ENCODE peak calls at places on chromosomes 1 and 21, in ten cellular contexts. One of them, this sample, is unnamed.

GRCh38 chr1:22786719-22787489 is 76.3 kb downstream of the EPHB2 start:
- DNase-seq in NCI-H2081: no peak
- DNase-seq in SK-MEL-5: no peak
- DNase-seq in GM03348: no peak
- DNase-seq in omental fat pad: no peak
- DNase-seq in SJCRH30: no peak
- DNase-seq in epithelial cell of esophagus: no peak
- DNase-seq in AG09319: no peak
- DNase-seq in T-helper 1 cell: no peak
- DNase-seq in tibial nerve: no peak
- DNase-seq in this sample: no peak

GRCh38 chr1:54402896-54403295 is 3.3 kb downstream of the SSBP3 start:
- DNase-seq in NCI-H2081: no peak
- DNase-seq in SK-MEL-5: no peak
- DNase-seq in GM03348: no peak
- DNase-seq in SJCRH30: no peak
- DNase-seq in omental fat pad: no peak
- DNase-seq in tibial nerve: no peak
- DNase-seq in T-helper 1 cell: no peak
- DNase-seq in epithelial cell of esophagus: peak; percentile 63
- DNase-seq in AG09319: no peak
- DNase-seq in this sample: no peak

GRCh38 chr1:94799201-94799600 is 21.0 kb upstream of the SLC44A3 start:
- DNase-seq in NCI-H2081: no peak
- DNase-seq in tibial nerve: no peak
- DNase-seq in T-helper 1 cell: no peak
- DNase-seq in AG09319: no peak
- DNase-seq in SK-MEL-5: peak; percentile 82
- DNase-seq in omental fat pad: no peak
- DNase-seq in GM03348: no peak
- DNase-seq in epithelial cell of esophagus: peak; percentile 39
- DNase-seq in SJCRH30: no peak
- DNase-seq in this sample: no peak

GRCh38 chr21:42861311-42862122 is 17.8 kb downstream of the WDR4 start:
- DNase-seq in T-helper 1 cell: no peak
- DNase-seq in SJCRH30: no peak
- DNase-seq in SK-MEL-5: no peak
- DNase-seq in omental fat pad: no peak
- DNase-seq in GM03348: no peak
- DNase-seq in NCI-H2081: peak; percentile 72
- DNase-seq in AG09319: no peak
- DNase-seq in epithelial cell of esophagus: no peak
- DNase-seq in tibial nerve: no peak
- DNase-seq in this sample: no peak

GRCh38 chr1:67339623-67340343 is 32.1 kb downstream of the IL12RB2 start:
- DNase-seq in SJCRH30: peak; percentile 12
- DNase-seq in AG09319: peak; percentile 25
- DNase-seq in omental fat pad: no peak
- DNase-seq in GM03348: peak; percentile 67
- DNase-seq in NCI-H2081: no peak
- DNase-seq in SK-MEL-5: peak; percentile 50
- DNase-seq in T-helper 1 cell: no peak
- DNase-seq in epithelial cell of esophagus: peak; percentile 89
- DNase-seq in tibial nerve: no peak
- DNase-seq in this sample: no peak

GRCh38 chr1:27000092-27000816 is 6.8 kb downstream of the TRNP1 start:
- DNase-seq in NCI-H2081: no peak
- DNase-seq in SJCRH30: no peak
- DNase-seq in omental fat pad: no peak
- DNase-seq in T-helper 1 cell: no peak
- DNase-seq in epithelial cell of esophagus: no peak
- DNase-seq in tibial nerve: no peak
- DNase-seq in AG09319: no peak
- DNase-seq in GM03348: no peak
- DNase-seq in SK-MEL-5: no peak
- DNase-seq in this sample: no peak

GRCh38 chr1:227330709-227331108 is 12.4 kb upstream of the CDC42BPA start:
- DNase-seq in T-helper 1 cell: no peak
- DNase-seq in GM03348: no peak
- DNase-seq in omental fat pad: no peak
- DNase-seq in SK-MEL-5: no peak
- DNase-seq in NCI-H2081: no peak
- DNase-seq in AG09319: no peak
- DNase-seq in tibial nerve: no peak
- DNase-seq in SJCRH30: no peak
- DNase-seq in epithelial cell of esophagus: no peak
- DNase-seq in this sample: no peak

GRCh38 chr1:175873290-175873689 is 129.9 kb upstream of the TNR start:
- DNase-seq in T-helper 1 cell: no peak
- DNase-seq in omental fat pad: no peak
- DNase-seq in tibial nerve: no peak
- DNase-seq in SJCRH30: no peak
- DNase-seq in AG09319: no peak
- DNase-seq in NCI-H2081: no peak
- DNase-seq in GM03348: no peak
- DNase-seq in epithelial cell of esophagus: no peak
- DNase-seq in SK-MEL-5: no peak
- DNase-seq in this sample: no peak

GRCh38 chr1:16011936-16012589 is 5.8 kb downstream of the HSPB7 start:
- DNase-seq in epithelial cell of esophagus: no peak
- DNase-seq in tibial nerve: no peak
- DNase-seq in GM03348: no peak
- DNase-seq in NCI-H2081: no peak
- DNase-seq in SJCRH30: no peak
- DNase-seq in AG09319: no peak
- DNase-seq in T-helper 1 cell: no peak
- DNase-seq in omental fat pad: no peak
- DNase-seq in SK-MEL-5: no peak
- DNase-seq in this sample: no peak

GRCh38 chr1:7149080-7149838 is 364.0 kb downstream of the CAMTA1 start:
- DNase-seq in NCI-H2081: no peak
- DNase-seq in AG09319: no peak
- DNase-seq in SK-MEL-5: no peak
- DNase-seq in SJCRH30: no peak
- DNase-seq in T-helper 1 cell: no peak
- DNase-seq in epithelial cell of esophagus: no peak
- DNase-seq in GM03348: no peak
- DNase-seq in tibial nerve: no peak
- DNase-seq in omental fat pad: no peak
- DNase-seq in this sample: no peak

GRCh38 chr1:234709473-234710279 is 99.7 kb upstream of the IRF2BP2 start:
- DNase-seq in GM03348: no peak
- DNase-seq in SJCRH30: no peak
- DNase-seq in T-helper 1 cell: no peak
- DNase-seq in tibial nerve: no peak
- DNase-seq in epithelial cell of esophagus: no peak
- DNase-seq in AG09319: no peak
- DNase-seq in omental fat pad: no peak
- DNase-seq in NCI-H2081: no peak
- DNase-seq in SK-MEL-5: no peak
- DNase-seq in this sample: peak; percentile 24

GRCh38 chr1:6241107-6241886 is 2.7 kb upstream of the HES3 start:
- DNase-seq in NCI-H2081: no peak
- DNase-seq in omental fat pad: no peak
- DNase-seq in GM03348: no peak
- DNase-seq in epithelial cell of esophagus: no peak
- DNase-seq in tibial nerve: no peak
- DNase-seq in SJCRH30: no peak
- DNase-seq in SK-MEL-5: no peak
- DNase-seq in AG09319: no peak
- DNase-seq in T-helper 1 cell: no peak
- DNase-seq in this sample: no peak

GRCh38 chr21:33121715-33122475 is 52.0 kb downstream of the OLIG1 start:
- DNase-seq in tibial nerve: no peak
- DNase-seq in AG09319: no peak
- DNase-seq in T-helper 1 cell: no peak
- DNase-seq in SJCRH30: peak; percentile 29
- DNase-seq in omental fat pad: no peak
- DNase-seq in epithelial cell of esophagus: no peak
- DNase-seq in NCI-H2081: peak; percentile 5
- DNase-seq in GM03348: peak; percentile 30
- DNase-seq in SK-MEL-5: peak; percentile 58
- DNase-seq in this sample: no peak

GRCh38 chr1:229249854-229250644 is 20.9 kb upstream of the RAB4A start:
- DNase-seq in NCI-H2081: no peak
- DNase-seq in SK-MEL-5: no peak
- DNase-seq in T-helper 1 cell: no peak
- DNase-seq in SJCRH30: no peak
- DNase-seq in GM03348: no peak
- DNase-seq in epithelial cell of esophagus: no peak
- DNase-seq in omental fat pad: no peak
- DNase-seq in AG09319: no peak
- DNase-seq in tibial nerve: no peak
- DNase-seq in this sample: no peak

GRCh38 chr1:236288620-236288976 is 6.8 kb upstream of the ERO1B start:
- DNase-seq in GM03348: no peak
- DNase-seq in SK-MEL-5: no peak
- DNase-seq in AG09319: no peak
- DNase-seq in SJCRH30: no peak
- DNase-seq in T-helper 1 cell: no peak
- DNase-seq in epithelial cell of esophagus: no peak
- DNase-seq in omental fat pad: no peak
- DNase-seq in NCI-H2081: no peak
- DNase-seq in tibial nerve: no peak
- DNase-seq in this sample: no peak

GRCh38 chr1:30684259-30684658 is 39.1 kb downstream of the MATN1 start:
- DNase-seq in AG09319: no peak
- DNase-seq in tibial nerve: no peak
- DNase-seq in epithelial cell of esophagus: no peak
- DNase-seq in SJCRH30: no peak
- DNase-seq in NCI-H2081: no peak
- DNase-seq in T-helper 1 cell: no peak
- DNase-seq in GM03348: no peak
- DNase-seq in SK-MEL-5: no peak
- DNase-seq in omental fat pad: no peak
- DNase-seq in this sample: no peak

GRCh38 chr1:24195146-24195545 is 8.1 kb upstream of the IFNLR1 start:
- DNase-seq in SK-MEL-5: no peak
- DNase-seq in T-helper 1 cell: no peak
- DNase-seq in epithelial cell of esophagus: peak; percentile 67
- DNase-seq in NCI-H2081: no peak
- DNase-seq in GM03348: no peak
- DNase-seq in SJCRH30: no peak
- DNase-seq in AG09319: no peak
- DNase-seq in tibial nerve: no peak
- DNase-seq in omental fat pad: no peak
- DNase-seq in this sample: no peak

GRCh38 chr1:102970496-102971078 is 137.7 kb downstream of the COL11A1 start:
- DNase-seq in SJCRH30: peak; percentile 27
- DNase-seq in tibial nerve: peak; percentile 9
- DNase-seq in GM03348: peak; percentile 57
- DNase-seq in SK-MEL-5: peak; percentile 68
- DNase-seq in epithelial cell of esophagus: peak; percentile 76
- DNase-seq in AG09319: peak; percentile 30
- DNase-seq in omental fat pad: no peak
- DNase-seq in T-helper 1 cell: no peak
- DNase-seq in NCI-H2081: peak; percentile 40
- DNase-seq in this sample: no peak

GRCh38 chr21:28908351-28908750 is 84.3 kb downstream of the LTN1 start:
- DNase-seq in NCI-H2081: no peak
- DNase-seq in omental fat pad: no peak
- DNase-seq in SK-MEL-5: no peak
- DNase-seq in GM03348: no peak
- DNase-seq in AG09319: no peak
- DNase-seq in T-helper 1 cell: no peak
- DNase-seq in tibial nerve: no peak
- DNase-seq in epithelial cell of esophagus: no peak
- DNase-seq in SJCRH30: no peak
- DNase-seq in this sample: no peak

GRCh38 chr1:230268371-230269170 is 157.6 kb downstream of the PGBD5 start:
- DNase-seq in SK-MEL-5: peak; percentile 81
- DNase-seq in tibial nerve: no peak
- DNase-seq in epithelial cell of esophagus: peak; percentile 45
- DNase-seq in NCI-H2081: peak; percentile 70
- DNase-seq in T-helper 1 cell: no peak
- DNase-seq in GM03348: peak; percentile 90
- DNase-seq in AG09319: peak; percentile 5
- DNase-seq in omental fat pad: no peak
- DNase-seq in SJCRH30: peak; percentile 58
- DNase-seq in this sample: peak; percentile 14

GRCh38 chr1:229098361-229098760 is 172.6 kb upstream of the RAB4A start:
- DNase-seq in GM03348: no peak
- DNase-seq in AG09319: no peak
- DNase-seq in SK-MEL-5: no peak
- DNase-seq in SJCRH30: no peak
- DNase-seq in tibial nerve: no peak
- DNase-seq in NCI-H2081: no peak
- DNase-seq in epithelial cell of esophagus: no peak
- DNase-seq in T-helper 1 cell: no peak
- DNase-seq in omental fat pad: no peak
- DNase-seq in this sample: no peak

GRCh38 chr1:176896216-176896615 is 268.3 kb downstream of the ASTN1 start:
- DNase-seq in AG09319: no peak
- DNase-seq in epithelial cell of esophagus: peak; percentile 40
- DNase-seq in omental fat pad: no peak
- DNase-seq in NCI-H2081: no peak
- DNase-seq in SK-MEL-5: no peak
- DNase-seq in T-helper 1 cell: no peak
- DNase-seq in tibial nerve: no peak
- DNase-seq in GM03348: no peak
- DNase-seq in SJCRH30: no peak
- DNase-seq in this sample: no peak

GRCh38 chr1:16015960-16016901 is 1.6 kb downstream of the HSPB7 start:
- DNase-seq in omental fat pad: no peak
- DNase-seq in epithelial cell of esophagus: no peak
- DNase-seq in GM03348: no peak
- DNase-seq in NCI-H2081: no peak
- DNase-seq in SK-MEL-5: no peak
- DNase-seq in tibial nerve: no peak
- DNase-seq in T-helper 1 cell: no peak
- DNase-seq in SJCRH30: peak; percentile 81
- DNase-seq in AG09319: no peak
- DNase-seq in this sample: no peak

GRCh38 chr1:212269306-212269705 is 15.9 kb upstream of the PPP2R5A start:
- DNase-seq in GM03348: no peak
- DNase-seq in T-helper 1 cell: no peak
- DNase-seq in NCI-H2081: no peak
- DNase-seq in epithelial cell of esophagus: no peak
- DNase-seq in AG09319: no peak
- DNase-seq in tibial nerve: no peak
- DNase-seq in omental fat pad: no peak
- DNase-seq in SJCRH30: no peak
- DNase-seq in SK-MEL-5: peak; percentile 32
- DNase-seq in this sample: no peak

GRCh38 chr1:29489471-29489870 is 253.1 kb downstream of the PTPRU start:
- DNase-seq in NCI-H2081: no peak
- DNase-seq in omental fat pad: no peak
- DNase-seq in AG09319: no peak
- DNase-seq in SJCRH30: no peak
- DNase-seq in GM03348: no peak
- DNase-seq in SK-MEL-5: no peak
- DNase-seq in epithelial cell of esophagus: no peak
- DNase-seq in T-helper 1 cell: no peak
- DNase-seq in tibial nerve: no peak
- DNase-seq in this sample: no peak

GRCh38 chr21:19565587-19565986 is 1162.0 kb upstream of the TMPRSS15 start:
- DNase-seq in AG09319: no peak
- DNase-seq in epithelial cell of esophagus: no peak
- DNase-seq in NCI-H2081: no peak
- DNase-seq in tibial nerve: no peak
- DNase-seq in SK-MEL-5: no peak
- DNase-seq in T-helper 1 cell: no peak
- DNase-seq in omental fat pad: no peak
- DNase-seq in SJCRH30: no peak
- DNase-seq in GM03348: no peak
- DNase-seq in this sample: no peak

GRCh38 chr21:33245289-33245918 is 15.7 kb downstream of the IFNAR2 start:
- DNase-seq in omental fat pad: no peak
- DNase-seq in SK-MEL-5: no peak
- DNase-seq in epithelial cell of esophagus: no peak
- DNase-seq in AG09319: no peak
- DNase-seq in NCI-H2081: no peak
- DNase-seq in SJCRH30: no peak
- DNase-seq in T-helper 1 cell: no peak
- DNase-seq in GM03348: no peak
- DNase-seq in tibial nerve: no peak
- DNase-seq in this sample: no peak

GRCh38 chr21:30434033-30434631 is 4.1 kb downstream of the KRTAP13-4 start:
- DNase-seq in epithelial cell of esophagus: peak; percentile 62
- DNase-seq in tibial nerve: peak; percentile 13
- DNase-seq in omental fat pad: no peak
- DNase-seq in SJCRH30: peak; percentile 36
- DNase-seq in AG09319: no peak
- DNase-seq in T-helper 1 cell: no peak
- DNase-seq in NCI-H2081: peak; percentile 34
- DNase-seq in GM03348: peak; percentile 13
- DNase-seq in SK-MEL-5: peak; percentile 75
- DNase-seq in this sample: no peak